ENCODE peak calls at places on chromosomes 1 and 21, in six cellular contexts. K, R, B, V, Z and O are unnamed samples. For H3K36me3, the result is how much of the 10 kb centered on the place peaks cover.

GRCh38 chr1:44660176-44660575 is 14.1 kb downstream of the TMEM53 start:
- DNase-seq in K (peak), R (no peak), B (no peak), V (no peak), Z (no peak), O (no peak)

GRCh38 chr1:76865696-76866291 is 1.5 kb upstream of the ST6GALNAC5 start:
- DNase-seq in K (no peak), R (no peak), B (no peak), V (no peak), Z (no peak), O (no peak)

GRCh38 chr1:28807046-28807445 is 4.9 kb upstream of the OPRD1 start:
- DNase-seq in K (no peak), R (peak), B (no peak), V (no peak), Z (no peak), O (no peak)

GRCh38 chr1:5751833-5752714 is 240.2 kb downstream of the NPHP4 start:
- DNase-seq in K (no peak), R (peak), B (no peak), V (no peak), Z (no peak), O (no peak)

GRCh38 chr1:22500476-22500875 is 48.8 kb downstream of the ZBTB40 start:
- DNase-seq in K (peak), R (no peak), B (peak), V (peak), Z (no peak), O (no peak)

GRCh38 chr1:119675349-119676343 is 27.6 kb upstream of the ZNF697 start:
- DNase-seq in K (peak), R (peak), B (peak), V (peak), Z (peak), O (peak)

GRCh38 chr1:53281180-53281579 is 42.9 kb upstream of the MAGOH start:
- DNase-seq in K (no peak), R (no peak), B (no peak), V (no peak), Z (no peak), O (no peak)

GRCh38 chr1:46784666-46785065 is 14.2 kb upstream of the CYP4B1 start:
- DNase-seq in K (no peak), R (no peak), B (no peak), V (no peak), Z (no peak), O (no peak)

GRCh38 chr1:104624538-104624937 is 874.8 kb downstream of the AMY1C start:
- DNase-seq in K (no peak), R (no peak), B (no peak), V (no peak), Z (no peak), O (no peak)

GRCh38 chr1:177571485-177572076 is 398.3 kb downstream of the SEC16B start:
- DNase-seq in K (no peak), R (no peak), B (no peak), V (no peak), Z (no peak), O (no peak)

GRCh38 chr1:216824511-216824910 is 101.3 kb upstream of the ESRRG start:
- DNase-seq in K (no peak), R (no peak), B (no peak), V (peak), Z (no peak), O (no peak)

GRCh38 chr1:155166006-155166372 is 7.1 kb downstream of the KRTCAP2 start:
- DNase-seq in K (peak), R (peak), B (no peak), V (no peak), Z (no peak), O (no peak)

GRCh38 chr1:172928412-172928811 is 122.3 kb downstream of the TNFSF18 start:
- DNase-seq in K (no peak), R (no peak), B (peak), V (peak), Z (no peak), O (no peak)

GRCh38 chr1:161200992-161201827 is 957 bp upstream of the NDUFS2 start:
- DNase-seq in K (peak), R (peak), B (peak), V (peak), Z (no peak), O (no peak)

GRCh38 chr1:201426395-201427310 is 5.1 kb upstream of the TNNI1 start:
- DNase-seq in K (peak), R (no peak), B (no peak), V (no peak), Z (no peak), O (no peak)

GRCh38 chr1:29746076-29746665 is 509.8 kb downstream of the PTPRU start:
- DNase-seq in K (no peak), R (no peak), B (no peak), V (no peak), Z (no peak), O (no peak)

GRCh38 chr21:38809170-38809878 is 3.6 kb downstream of the ETS2 start:
- DNase-seq in K (peak), R (no peak), B (no peak), V (no peak), Z (no peak), O (no peak)

GRCh38 chr1:226665505-226666163 is 73.4 kb downstream of the ITPKB start:
- DNase-seq in K (no peak), R (no peak), B (no peak), V (no peak), Z (no peak), O (no peak)

GRCh38 chr1:172373864-172374263 is 46.6 kb upstream of the C1orf105 start:
- DNase-seq in K (no peak), R (no peak), B (peak), V (no peak), Z (no peak), O (no peak)

GRCh38 chr21:33212159-33212851 is 17.4 kb upstream of the IFNAR2 start:
- DNase-seq in K (no peak), R (no peak), B (peak), V (peak), Z (peak), O (peak)

GRCh38 chr1:182995894-182996293 is 27.3 kb upstream of the LAMC1 start:
- DNase-seq in K (no peak), R (no peak), B (no peak), V (no peak), Z (no peak), O (no peak)

GRCh38 chr21:33836408-33836807 is 79.2 kb downstream of the ATP5PO start:
- DNase-seq in K (no peak), R (no peak), B (no peak), V (no peak), Z (no peak), O (no peak)

GRCh38 chr1:230212405-230212936 is 145.4 kb downstream of the GALNT2 start:
- DNase-seq in K (no peak), R (no peak), B (no peak), V (no peak), Z (no peak), O (peak)

GRCh38 chr1:79082233-79082632 is 75.7 kb upstream of the ADGRL4 start:
- DNase-seq in K (no peak), R (no peak), B (no peak), V (no peak), Z (no peak), O (no peak)

GRCh38 chr1:166902279-166902678 is 26.2 kb upstream of the TADA1 start:
- DNase-seq in K (no peak), R (no peak), B (peak), V (peak), Z (peak), O (no peak)

GRCh38 chr21:35172231-35172630 is 123.1 kb upstream of the RUNX1 start:
- DNase-seq in K (no peak), R (no peak), B (no peak), V (no peak), Z (no peak), O (no peak)

GRCh38 chr1:182795563-182796228 is 6.1 kb downstream of the NPL start:
- DNase-seq in K (no peak), R (no peak), B (peak), V (no peak), Z (peak), O (no peak)

GRCh38 chr1:21801100-21801499 is 11.0 kb upstream of the LDLRAD2 start:
- DNase-seq in K (no peak), R (no peak), B (peak), V (peak), Z (peak), O (no peak)

GRCh38 chr1:154404511-154404931 is 622 bp upstream of the IL6R start:
- DNase-seq in K (no peak), R (peak), B (no peak), V (no peak), Z (no peak), O (peak)

GRCh38 chr21:43775795-43776430 is at the start of gene CSTB:
- DNase-seq in K (peak), R (peak), B (no peak), V (peak), Z (peak), O (peak)

GRCh38 chr1:119647734-119648619 is at the start of gene ZNF697:
- DNase-seq in K (peak), R (peak), B (peak), V (peak), Z (peak), O (peak)

GRCh38 chr21:39688010-39688409 is 57.0 kb upstream of the IGSF5 start:
- DNase-seq in K (no peak), R (peak), B (no peak), V (no peak), Z (no peak), O (no peak)

GRCh38 chr1:11131816-11132215 is 32.1 kb upstream of the EXOSC10 start:
- DNase-seq in K (no peak), R (no peak), B (no peak), V (no peak), Z (no peak), O (no peak)

GRCh38 chr1:205450448-205450847 is 5.4 kb downstream of the BLACAT1 start:
- DNase-seq in K (no peak), R (peak), B (no peak), V (no peak), Z (no peak), O (no peak)

GRCh38 chr1:224333939-224334701 is 4.1 kb upstream of the NVL start:
- DNase-seq in K (no peak), R (no peak), B (peak), V (peak), Z (peak), O (no peak)

GRCh38 chr1:113981962-113982931 is 3.0 kb downstream of the OLFML3 start:
- DNase-seq in K (peak), R (no peak), B (peak), V (peak), Z (no peak), O (no peak)

GRCh38 chr1:228417471-228418203 is 976 bp upstream of the TRIM17 start:
- DNase-seq in K (no peak), R (no peak), B (no peak), V (no peak), Z (no peak), O (no peak)

DNA sequence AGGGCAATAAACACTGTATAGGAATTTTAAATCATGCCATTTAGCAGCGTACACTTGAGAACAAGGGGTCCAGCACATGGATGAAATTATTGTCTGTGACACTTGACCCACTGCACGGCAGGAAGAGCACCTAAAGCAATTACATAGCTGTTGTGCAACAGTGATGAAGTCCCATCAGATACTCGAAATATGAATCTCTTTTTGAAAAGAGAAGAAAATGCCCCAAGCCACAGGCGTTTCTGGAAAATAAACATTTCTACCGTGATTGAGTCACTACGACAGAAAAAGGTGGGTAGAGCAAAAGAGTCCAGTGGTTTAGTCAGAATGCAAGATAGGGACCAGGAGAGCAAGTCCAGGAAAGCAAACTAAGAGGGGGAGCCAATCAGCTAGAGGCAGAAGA is 6.5 kb downstream of the DSCAM start:
- DNase-seq in K (no peak), R (no peak), B (no peak), V (no peak), Z (no peak), O (no peak)
- H3K4me3 ChIP-seq in K (no peak), R (no peak), B (no peak), V (no peak), Z (no peak), O (no peak)

GRCh38 chr1:64691631-64692030 is 53.2 kb upstream of the RAVER2 start:
- DNase-seq in K (no peak), R (no peak), B (peak), V (peak), Z (no peak), O (no peak)
- TF ChIP-seq CTCF in K (no peak), R (no peak), B (no peak), V (no peak), Z (no peak), O (no peak)

DNA sequence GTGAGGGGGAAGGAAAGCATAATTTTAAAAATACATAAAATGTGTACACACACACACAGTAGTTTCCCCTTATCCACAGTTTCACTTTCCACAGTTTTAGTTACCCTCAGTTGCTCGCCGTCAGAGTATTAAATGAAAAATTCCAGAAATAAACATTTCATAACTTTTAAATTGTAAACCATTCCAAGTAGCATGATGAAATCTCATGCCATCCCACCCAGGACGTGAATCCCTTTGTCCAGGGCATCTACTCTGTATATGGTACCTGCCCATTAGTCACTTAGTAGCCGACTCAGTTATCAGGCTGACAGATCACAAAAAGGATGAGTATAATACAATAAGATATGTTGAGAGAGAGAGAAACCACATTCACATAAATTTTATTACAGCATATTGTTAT is 36.2 kb downstream of the EPS15 start:
- DNase-seq in K (no peak), R (no peak), B (no peak), V (peak), Z (no peak), O (no peak)
- H3K36me3 ChIP-seq in K (under half), R (under half), B (under half), V (under half), Z (under half), O (under half)

DNA sequence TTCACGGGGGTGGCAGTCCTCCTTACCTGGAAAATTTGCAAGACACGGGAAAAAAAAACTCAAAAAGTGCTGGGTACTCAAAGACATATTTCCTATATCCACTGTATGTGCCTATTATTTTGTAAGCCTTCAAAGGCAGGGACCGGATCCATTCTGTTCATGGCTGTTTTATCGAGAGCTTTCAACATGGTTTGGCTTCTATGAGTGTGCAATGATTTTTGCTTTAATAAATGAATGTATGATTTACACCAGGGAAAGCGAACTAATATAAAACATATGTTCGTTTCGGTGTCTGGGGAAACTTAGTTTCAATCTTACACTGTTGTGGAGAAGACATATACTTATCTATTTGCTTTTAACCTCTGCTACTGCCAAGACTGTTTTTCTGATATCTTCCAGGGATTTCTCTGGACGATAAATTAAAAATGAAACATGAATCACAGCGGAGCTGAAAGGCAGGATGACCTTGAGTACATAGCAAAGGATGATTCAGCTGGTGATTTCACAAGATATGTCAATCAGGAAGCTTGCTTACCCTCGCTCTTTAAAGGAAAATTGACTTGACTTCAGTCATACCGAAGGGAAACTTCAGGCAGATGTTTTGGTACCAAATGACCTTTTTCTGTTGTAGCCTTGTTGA is 14.7 kb upstream of the CYYR1 start:
- DNase-seq in K (no peak), R (no peak), B (peak), V (peak), Z (no peak), O (no peak)
- H3K4me3 ChIP-seq in K (no peak), R (no peak), B (no peak), V (no peak), Z (no peak), O (no peak)

DNA sequence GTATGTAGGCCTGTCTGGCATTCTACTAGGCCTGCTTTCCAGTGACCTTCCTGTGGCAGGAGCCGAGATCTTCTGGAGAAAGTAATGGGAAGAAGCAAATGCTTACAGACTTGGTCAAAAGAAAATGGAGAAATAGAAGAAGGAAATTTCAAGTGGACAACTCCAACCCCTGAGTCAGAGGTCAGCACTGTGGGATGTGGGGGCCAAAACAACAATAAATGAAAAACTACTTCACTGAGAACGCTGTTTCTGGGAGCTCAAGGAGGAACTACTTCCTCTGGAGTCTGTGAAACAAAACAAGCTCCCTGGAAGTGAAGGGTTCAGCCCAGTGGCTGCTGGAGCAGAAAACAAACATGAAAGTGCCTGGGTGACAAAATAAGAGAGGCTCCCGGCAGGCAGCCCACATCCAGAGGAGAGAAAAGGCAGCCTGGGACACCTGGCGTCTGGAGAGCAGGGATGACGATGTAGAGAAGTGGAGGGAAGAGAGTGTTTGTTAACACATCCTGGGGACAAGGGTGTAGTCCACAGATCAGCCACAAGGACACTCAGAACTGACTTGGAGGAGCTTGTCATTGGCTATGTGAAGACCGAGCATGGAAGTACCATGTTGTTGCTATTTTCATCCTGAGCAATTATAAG is 355.2 kb downstream of the SMYD3 start:
- DNase-seq in K (no peak), R (peak), B (peak), V (peak), Z (peak), O (no peak)
- TF ChIP-seq CTCF in K (no peak), R (peak), B (peak), V (no peak), Z (peak), O (no peak)

DNA sequence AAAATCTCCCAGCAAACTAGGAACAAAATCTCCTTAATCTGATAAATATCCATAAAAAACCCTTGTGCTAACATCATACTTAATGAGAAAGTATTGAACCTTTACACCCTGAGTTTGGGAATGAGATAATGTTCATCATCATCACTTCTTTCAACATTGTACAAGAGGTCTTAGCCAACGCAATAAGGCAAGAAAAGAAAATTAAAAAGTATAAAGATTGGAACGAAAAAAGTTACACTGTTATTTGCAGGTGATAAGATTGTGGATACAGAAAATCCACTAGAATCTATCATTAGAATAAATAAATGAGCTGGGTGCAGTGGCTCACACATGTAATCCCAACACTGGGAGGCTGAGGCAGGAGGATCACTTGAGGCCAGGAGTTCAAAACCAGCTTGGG is 76.7 kb downstream of the UBR4 start:
- DNase-seq in K (no peak), R (no peak), B (no peak), V (no peak), Z (no peak), O (no peak)
- H3K36me3 ChIP-seq in K (under half), R (half or more), B (half or more), V (half or more), Z (half or more), O (under half)

GRCh38 chr1:9129391-9130041 is 614 bp upstream of the GPR157 start:
- DNase-seq in K (peak), R (peak), B (no peak), V (no peak), Z (peak), O (peak)
- H3K4me3 ChIP-seq in K (peak), R (peak), B (peak), V (peak), Z (peak), O (peak)